ENCODE peak calls at places on chromosome 21, in six cellular contexts. H is IMR-90, Y is H9, C is mesenchymal stem cell, N is neuronal stem cell, R is mesendoderm. Z is an unnamed sample.

GRCh38 chr21:43975469-43976098 is 36.5 kb upstream of the TRAPPC10 start:
- DNase-seq in H (peak; percentile 48), Y (peak; percentile 76), C (peak; percentile 64), N (peak; percentile 61), R (peak; percentile 64), Z (peak; percentile 83)

GRCh38 chr21:26835027-26835713 is 10.0 kb downstream of the ADAMTS1 start:
- DNase-seq in H (peak; percentile 85), Y (no peak), C (peak; percentile 84), N (no peak), R (peak; percentile 61), Z (peak; percentile 87)

GRCh38 chr21:28908351-28908750 is 84.3 kb downstream of the LTN1 start:
- DNase-seq in H (no peak), Y (no peak), C (no peak), N (no peak), R (no peak), Z (no peak)

GRCh38 chr21:17438642-17439041 is 74.2 kb upstream of the CXADR start:
- DNase-seq in H (no peak), Y (peak; percentile 54), C (no peak), N (peak; percentile 78), R (peak; percentile 70), Z (no peak)

GRCh38 chr21:35428489-35428888 is 379.4 kb upstream of the RUNX1 start:
- DNase-seq in H (no peak), Y (no peak), C (peak; percentile 47), N (no peak), R (peak; percentile 94), Z (no peak)

GRCh38 chr21:15645830-15646229 is 84.0 kb upstream of the USP25 start:
- DNase-seq in H (no peak), Y (no peak), C (no peak), N (no peak), R (no peak), Z (no peak)

GRCh38 chr21:18759751-18760161 is 356.2 kb upstream of the TMPRSS15 start:
- DNase-seq in H (no peak), Y (no peak), C (no peak), N (no peak), R (no peak), Z (no peak)

GRCh38 chr21:35395728-35396127 is 346.6 kb upstream of the RUNX1 start:
- DNase-seq in H (peak; percentile 29), Y (no peak), C (no peak), N (no peak), R (no peak), Z (no peak)

GRCh38 chr21:44444286-44444931 is 10.9 kb upstream of the LRRC3 start:
- DNase-seq in H (no peak), Y (peak; percentile 76), C (no peak), N (no peak), R (peak; percentile 72), Z (peak; percentile 44)

GRCh38 chr21:18384771-18385170 is 18.8 kb downstream of the TMPRSS15 start:
- DNase-seq in H (no peak), Y (no peak), C (peak; percentile 30), N (no peak), R (peak; percentile 42), Z (no peak)

GRCh38 chr21:17818158-17819113 is 720 bp downstream of the C21orf91 start:
- DNase-seq in H (peak; percentile 23), Y (peak; percentile 46), C (peak; percentile 47), N (peak; percentile 49), R (peak; percentile 73), Z (peak; percentile 23)

GRCh38 chr21:16563795-16564194 is 834.0 kb downstream of the USP25 start:
- DNase-seq in H (no peak), Y (peak; percentile 69), C (no peak), N (peak; percentile 43), R (peak; percentile 92), Z (peak; percentile 26)

GRCh38 chr21:19767546-19767945 is 1230.7 kb upstream of the NCAM2 start:
- DNase-seq in H (no peak), Y (no peak), C (no peak), N (no peak), R (no peak), Z (no peak)

GRCh38 chr21:43763901-43764523 is 12.1 kb downstream of the CSTB start:
- DNase-seq in H (no peak), Y (no peak), C (no peak), N (no peak), R (no peak), Z (no peak)

GRCh38 chr21:21291883-21292569 is 293.8 kb downstream of the NCAM2 start:
- DNase-seq in H (no peak), Y (no peak), C (no peak), N (no peak), R (no peak), Z (no peak)

GRCh38 chr21:45980697-45981096 is 873 bp upstream of the COL6A1 start:
- DNase-seq in H (no peak), Y (no peak), C (no peak), N (no peak), R (no peak), Z (no peak)

GRCh38 chr21:45981641-45982255 is at the start of gene COL6A1:
- DNase-seq in H (peak; percentile 66), Y (peak; percentile 57), C (peak; percentile 85), N (peak; percentile 68), R (peak; percentile 62), Z (peak; percentile 35)

GRCh38 chr21:45982758-45983731 is 1.5 kb downstream of the COL6A1 start:
- DNase-seq in H (no peak), Y (no peak), C (no peak), N (no peak), R (peak; percentile 22), Z (no peak)

GRCh38 chr21:45981154-45981606 is 390 bp upstream of the COL6A1 start:
- DNase-seq in H (peak; percentile 88), Y (peak; percentile 91), C (peak; percentile 95), N (peak; percentile 82), R (peak; percentile 97), Z (peak; percentile 92)

DNA sequence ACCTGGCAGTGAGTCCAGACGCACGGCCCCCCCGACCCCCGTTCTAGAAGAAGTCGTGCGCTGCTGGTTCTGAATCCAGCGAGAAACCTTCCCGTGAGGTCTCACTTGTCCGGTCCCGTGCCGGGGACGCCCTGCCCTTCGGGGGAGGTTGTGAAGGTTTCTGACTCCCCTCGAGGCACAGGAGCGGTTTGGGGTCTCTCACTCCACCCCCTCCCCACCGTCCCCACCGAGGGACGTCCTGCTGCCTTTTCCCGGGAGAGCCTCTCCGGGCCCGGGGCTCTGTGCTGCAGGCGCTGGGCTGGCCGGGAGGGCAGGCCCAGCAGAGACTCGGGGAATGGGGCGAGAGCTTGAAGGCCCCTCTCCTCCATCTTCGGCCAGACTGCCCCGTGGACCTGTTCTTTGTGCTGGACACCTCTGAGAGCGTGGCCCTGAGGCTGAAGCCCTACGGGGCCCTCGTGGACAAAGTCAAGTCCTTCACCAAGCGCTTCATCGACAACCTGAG is 737 bp downstream of the COL6A1 start:
- DNase-seq in H (no peak), Y (no peak), C (no peak), N (no peak), R (no peak), Z (no peak)
- H3K18ac ChIP-seq in H (peak overlapping the region; percentile 90), Y (no peak overlapping the region), C (peak overlapping the region; percentile 98), N (peak overlapping the region; percentile 92), R (peak overlapping the region; percentile 83), Z (no peak overlapping the region)

GRCh38 chr21:41957991-41958766 is 4.4 kb upstream of the C2CD2 start:
- DNase-seq in H (peak; percentile 98), Y (no peak), C (peak; percentile 94), N (no peak), R (peak; percentile 75), Z (peak; percentile 95)

GRCh38 chr21:41960386-41960785 is 6.6 kb upstream of the C2CD2 start:
- DNase-seq in H (no peak), Y (no peak), C (no peak), N (no peak), R (no peak), Z (no peak)

GRCh38 chr21:41961282-41961701 is 7.5 kb upstream of the C2CD2 start:
- DNase-seq in H (peak; percentile 90), Y (no peak), C (peak; percentile 91), N (no peak), R (no peak), Z (no peak)

GRCh38 chr21:41956926-41957729 is 3.3 kb upstream of the C2CD2 start:
- DNase-seq in H (peak; percentile 93), Y (no peak), C (peak; percentile 85), N (no peak), R (peak; percentile 36), Z (peak; percentile 56)

GRCh38 chr21:41958886-41959563 is 5.2 kb upstream of the C2CD2 start:
- DNase-seq in H (no peak), Y (no peak), C (no peak), N (no peak), R (no peak), Z (no peak)
- H3K4me2 ChIP-seq in H (no peak overlapping the region), Y (no peak overlapping the region), C (no peak overlapping the region), N (no peak overlapping the region), R (no peak overlapping the region), Z (no peak overlapping the region)

GRCh38 chr21:40620386-40621145 is 226.4 kb downstream of the DSCAM start:
- DNase-seq in H (no peak), Y (no peak), C (no peak), N (no peak), R (no peak), Z (no peak)

GRCh38 chr21:40625991-40626390 is 221.0 kb downstream of the DSCAM start:
- DNase-seq in H (no peak), Y (no peak), C (no peak), N (no peak), R (no peak), Z (no peak)

GRCh38 chr21:40618216-40618615 is 228.7 kb downstream of the DSCAM start:
- DNase-seq in H (no peak), Y (no peak), C (no peak), N (peak; percentile 24), R (no peak), Z (no peak)

GRCh38 chr21:40622531-40622930 is 224.4 kb downstream of the DSCAM start:
- DNase-seq in H (no peak), Y (no peak), C (no peak), N (no peak), R (no peak), Z (no peak)

DNA sequence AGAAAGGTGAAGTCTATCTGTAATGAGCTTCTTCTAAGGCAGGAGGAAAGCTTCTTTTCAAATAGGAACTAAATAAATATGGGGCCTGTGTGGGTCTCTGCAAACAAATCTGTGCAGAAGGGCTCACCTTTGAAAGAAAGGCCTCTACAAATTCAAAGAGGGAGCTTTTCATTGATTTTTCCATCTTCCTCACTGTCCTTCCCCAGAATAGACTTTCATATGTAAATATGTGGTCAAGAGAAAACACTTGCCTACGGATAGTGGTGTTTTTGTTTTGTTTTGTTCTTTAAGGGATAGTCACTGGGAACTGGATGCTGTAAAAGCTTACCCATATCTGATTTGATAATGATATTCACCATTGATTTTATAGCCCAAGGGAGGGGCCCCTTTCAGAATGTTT is 223.4 kb downstream of the DSCAM start:
- DNase-seq in H (no peak), Y (no peak), C (no peak), N (no peak), R (no peak), Z (no peak)
- H3K18ac ChIP-seq in H (no peak overlapping the region), Y (no peak overlapping the region), C (no peak overlapping the region), N (no peak overlapping the region), R (no peak overlapping the region), Z (no peak overlapping the region)

DNA sequence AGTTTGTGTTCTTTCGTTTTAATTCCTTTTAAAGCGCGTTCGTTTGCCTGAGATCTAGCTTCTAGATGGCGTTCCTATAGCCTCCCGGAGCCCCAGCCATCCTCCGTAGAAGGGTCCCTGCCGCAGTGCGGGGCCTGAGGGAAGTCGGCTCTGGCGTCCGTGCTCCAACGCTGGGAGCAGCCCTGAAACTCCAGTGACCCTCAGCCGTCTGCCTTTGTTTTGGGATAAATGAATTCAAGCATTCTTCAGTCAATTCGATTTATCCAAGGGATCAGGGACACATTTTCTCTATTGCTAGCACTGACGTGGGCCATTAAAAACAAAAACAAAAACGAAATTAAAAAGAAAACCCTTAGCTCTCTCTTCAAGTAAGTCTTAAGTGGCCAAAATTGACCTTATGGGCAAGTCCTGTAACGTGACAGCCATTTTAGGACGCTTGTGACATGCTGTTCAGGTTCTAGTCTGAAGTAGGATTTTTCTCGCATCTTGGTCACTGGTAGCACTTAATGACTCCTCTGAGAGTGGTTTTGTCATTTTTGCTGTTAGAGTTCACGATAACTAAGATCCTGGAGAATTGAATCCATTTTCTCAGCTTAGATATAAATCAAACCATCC is 757 bp upstream of the HSPA13 start:
- DNase-seq in H (peak; percentile 5), Y (no peak), C (no peak), N (peak; percentile 3), R (no peak), Z (peak; percentile 34)
- H3K4me2 ChIP-seq in H (peak overlapping the region; percentile 99), Y (peak overlapping the region; percentile 76), C (peak overlapping the region; percentile 49), N (peak overlapping the region; percentile 54), R (peak overlapping the region; percentile 55), Z (peak overlapping the region; percentile 94)